ENCODE peak calls at places on chromosomes 2 and 18, in six cellular contexts. W is MM.1S, U is HFF-Myc, S is choroid plexus epithelial cell, N is cardiac muscle cell, Y is pancreas. T is an unnamed sample.

GRCh38 chr2:117714761-117715160 is 99.7 kb upstream of the DDX18 start:
- DNase-seq in W (no peak), U (no peak), S (no peak), N (no peak), Y (no peak), T (no peak)

GRCh38 chr2:71675296-71675695 is 221.9 kb downstream of the DYSF start:
- DNase-seq in W (no peak), U (no peak), S (no peak), N (no peak), Y (peak), T (peak)

GRCh38 chr2:16626497-16626896 is 39.1 kb downstream of the CYRIA start:
- DNase-seq in W (no peak), U (no peak), S (peak), N (peak), Y (no peak), T (no peak)

GRCh38 chr18:70290482-70291294 is 1.8 kb downstream of the SOCS6 start:
- DNase-seq in W (no peak), U (no peak), S (no peak), N (no peak), Y (no peak), T (no peak)

GRCh38 chr2:46298522-46299351 is 1.5 kb downstream of the EPAS1 start:
- DNase-seq in W (peak), U (no peak), S (peak), N (peak), Y (peak), T (no peak)

GRCh38 chr18:813405-814071 is 1.5 kb upstream of the YES1 start:
- DNase-seq in W (no peak), U (no peak), S (no peak), N (peak), Y (no peak), T (no peak)

GRCh38 chr2:55161295-55162210 is 70.5 kb downstream of the CLHC1 start:
- DNase-seq in W (no peak), U (no peak), S (no peak), N (peak), Y (peak), T (peak)

GRCh38 chr2:220882507-220882906 is 689.6 kb downstream of the EPHA4 start:
- DNase-seq in W (no peak), U (no peak), S (no peak), N (no peak), Y (no peak), T (no peak)

GRCh38 chr18:37487400-37487831 is 78.2 kb downstream of the CELF4 start:
- DNase-seq in W (no peak), U (no peak), S (no peak), N (peak), Y (no peak), T (no peak)

GRCh38 chr18:37486848-37487247 is 78.8 kb downstream of the CELF4 start:
- DNase-seq in W (no peak), U (no peak), S (no peak), N (no peak), Y (no peak), T (no peak)

GRCh38 chr18:37483221-37483971 is 82.2 kb downstream of the CELF4 start:
- DNase-seq in W (peak), U (no peak), S (peak), N (peak), Y (peak), T (peak)

GRCh38 chr18:37483984-37484892 is 81.4 kb downstream of the CELF4 start:
- DNase-seq in W (no peak), U (no peak), S (no peak), N (no peak), Y (no peak), T (no peak)

GRCh38 chr18:37484893-37485834 is 80.4 kb downstream of the CELF4 start:
- DNase-seq in W (no peak), U (no peak), S (peak), N (peak), Y (peak), T (peak)
- H3K4me3 ChIP-seq in W (no peak), U (no peak), S (no peak), N (peak), Y (peak), T (no peak)

DNA sequence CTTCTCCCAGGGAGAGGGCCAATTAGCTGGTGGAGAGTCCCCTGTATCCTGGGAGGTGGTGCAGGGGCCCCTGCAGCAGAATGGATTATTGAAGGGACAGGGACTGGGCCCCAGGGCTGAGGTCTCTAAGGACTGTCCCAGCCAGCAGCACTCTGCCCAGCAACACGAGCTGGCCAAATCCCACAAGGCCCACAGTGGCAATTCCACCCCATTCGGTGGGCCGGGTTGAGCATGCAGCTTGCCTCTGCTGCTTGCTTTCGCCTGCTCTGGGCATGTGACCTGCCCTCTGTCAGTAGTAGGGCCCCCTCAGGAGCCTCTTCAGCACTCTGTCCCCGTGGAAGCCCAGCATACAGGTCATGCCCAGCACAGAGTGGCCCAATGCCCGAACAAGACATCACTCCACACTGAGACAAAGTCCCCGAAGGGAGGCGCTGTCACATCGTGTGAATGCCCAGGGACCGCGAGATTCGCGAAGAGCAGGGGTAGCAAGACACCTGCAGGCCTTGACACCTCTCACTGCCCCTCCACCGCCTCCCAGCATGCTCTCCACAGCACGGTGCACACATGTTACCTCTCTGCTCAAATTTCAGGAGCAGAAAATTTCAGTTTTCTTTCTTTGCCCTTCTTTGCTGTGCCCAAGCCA is 65.4 kb downstream of the CRACDL start:
- DNase-seq in W (no peak), U (no peak), S (no peak), N (no peak), Y (no peak), T (no peak)
- H3K4me3 ChIP-seq in W (no peak), U (no peak), S (no peak), N (no peak), Y (no peak), T (no peak)

GRCh38 chr18:63962137-63962536 is 7.7 kb upstream of the SERPINB8 start:
- DNase-seq in W (no peak), U (no peak), S (no peak), N (no peak), Y (no peak), T (peak)
- H3K4me3 ChIP-seq in W (no peak), U (no peak), S (no peak), N (no peak), Y (no peak), T (no peak)

DNA sequence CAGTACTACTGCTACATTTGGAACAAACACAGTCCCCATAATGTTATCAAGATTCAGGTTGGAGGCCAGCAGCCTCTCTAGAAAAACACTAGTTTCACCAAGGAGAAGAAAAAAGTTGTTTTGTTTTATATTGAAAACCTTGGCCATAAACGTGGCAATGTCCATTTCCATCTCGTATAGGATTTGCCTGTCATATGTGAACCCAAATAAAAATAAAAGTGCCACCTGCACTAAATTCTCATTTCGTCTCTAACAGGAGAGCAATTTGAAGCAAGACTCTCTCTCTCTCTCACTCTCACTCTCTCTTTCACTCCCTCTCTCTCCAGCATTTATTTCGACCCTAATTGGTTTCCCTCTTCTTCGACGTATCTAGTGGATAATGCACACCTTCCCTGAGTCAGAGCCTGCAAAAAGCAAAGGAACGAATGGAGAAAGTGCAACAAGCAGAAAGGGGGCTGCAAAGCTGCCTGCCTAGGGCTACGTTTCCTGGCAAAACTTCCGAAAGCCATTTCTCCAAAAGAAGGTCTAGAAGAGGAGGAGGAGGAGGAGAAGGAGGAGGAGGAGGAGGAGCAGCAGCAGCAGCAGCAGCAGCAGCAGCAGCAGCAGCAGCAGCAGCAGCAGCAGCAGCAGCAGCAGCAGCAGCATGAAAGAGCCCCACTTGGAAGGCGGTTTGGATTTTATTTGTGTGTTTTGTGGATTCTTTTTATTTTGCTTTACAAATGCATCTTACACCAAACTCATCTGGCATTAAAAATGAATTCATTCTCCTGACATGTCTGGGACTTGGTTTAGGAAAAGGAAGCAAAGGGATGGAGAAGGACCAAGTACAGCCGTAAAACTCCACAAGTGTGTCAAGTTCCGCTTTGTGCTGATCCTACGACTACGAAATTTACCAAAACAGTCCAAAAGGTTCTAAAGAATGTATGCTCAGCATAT is 2.1 kb downstream of the TCF4 start:
- DNase-seq in W (no peak), U (no peak), S (peak), N (peak), Y (no peak), T (peak)
- H3K4me3 ChIP-seq in W (no peak), U (peak), S (peak), N (peak), Y (no peak), T (peak)

DNA sequence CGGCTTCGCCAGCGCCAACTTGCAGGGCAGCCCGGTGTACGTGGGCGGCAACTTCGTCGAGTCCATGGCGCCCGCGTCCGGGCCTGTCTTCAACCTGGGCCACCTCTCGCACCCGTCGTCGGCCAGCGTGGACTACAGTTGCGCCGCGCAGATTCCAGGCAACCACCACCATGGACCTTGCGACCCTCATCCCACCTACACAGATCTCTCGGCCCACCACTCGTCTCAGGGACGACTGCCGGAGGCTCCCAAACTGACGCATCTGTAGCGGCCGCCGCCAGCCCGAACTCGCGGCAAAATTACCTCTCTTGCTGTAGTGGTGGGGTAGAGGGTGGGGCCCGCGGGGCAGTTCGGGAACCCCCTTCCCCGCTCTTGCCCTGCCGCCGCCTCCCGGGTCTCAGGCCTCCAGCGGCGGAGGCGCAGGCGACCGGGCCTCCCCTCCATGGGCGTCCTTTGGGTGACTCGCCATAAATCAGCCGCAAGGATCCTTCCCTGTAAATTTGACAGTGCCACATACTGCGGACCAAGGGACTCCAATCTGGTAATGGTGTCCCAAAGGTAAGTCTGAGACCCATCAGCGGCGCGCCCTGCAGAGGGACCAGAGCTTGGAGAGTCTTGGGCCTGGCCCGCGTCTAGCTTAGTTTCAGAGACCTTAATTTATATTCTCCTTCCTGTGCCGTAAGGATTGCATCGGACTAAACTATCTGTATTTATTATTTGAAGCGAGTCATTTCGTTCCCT is 15.1 kb downstream of the HOXD3 start:
- DNase-seq in W (no peak), U (no peak), S (no peak), N (no peak), Y (no peak), T (no peak)
- H3K4me3 ChIP-seq in W (no peak), U (no peak), S (no peak), N (peak), Y (no peak), T (no peak)

T was measured in bronchial epithelial cell.